ENCODE peak calls at places on chromosomes 1 and 21, in seven cellular contexts. F is esophagus squamous epithelium, D is suprapubic skin, K is mammary epithelial cell, L is BE2C, R is ovary, X is stomach. M is an unnamed sample.

GRCh38 chr1:180927348-180927747 is 14.7 kb downstream of the KIAA1614 start:
- DNase-seq in K (no peak), D (no peak), X (no peak), L (peak; percentile 73), R (no peak), F (no peak), M (no peak)

GRCh38 chr1:160127865-160128523 is 12.4 kb downstream of the ATP1A2 start:
- DNase-seq in X (no peak), L (no peak), R (no peak), K (no peak), F (no peak), D (no peak), M (no peak)

GRCh38 chr1:226568077-226568831 is 19.7 kb downstream of the STUM start:
- DNase-seq in K (no peak), F (no peak), D (peak; percentile 56), L (peak; percentile 30), R (no peak), X (no peak), M (no peak)

GRCh38 chr1:24872446-24872845 is 57.6 kb downstream of the RUNX3 start:
- DNase-seq in K (no peak), R (no peak), F (no peak), X (peak; percentile 24), L (no peak), D (peak; percentile 40), M (no peak)

GRCh38 chr1:225694151-225694603 is 41.3 kb upstream of the ENAH start:
- DNase-seq in F (no peak), L (peak; percentile 73), D (no peak), K (no peak), X (peak; percentile 78), R (no peak), M (no peak)

GRCh38 chr21:45542667-45543370 is 579 bp upstream of the SLC19A1 start:
- DNase-seq in X (peak; percentile 37), D (no peak), L (no peak), F (no peak), K (no peak), R (peak; percentile 42), M (no peak)

GRCh38 chr1:193054169-193054675 is 4.9 kb downstream of the UCHL5 start:
- DNase-seq in X (no peak), K (no peak), D (no peak), F (no peak), R (no peak), L (no peak), M (no peak)

GRCh38 chr1:8495928-8496401 is 178.1 kb downstream of the SLC45A1 start:
- DNase-seq in L (no peak), R (no peak), K (no peak), X (no peak), F (no peak), D (no peak), M (no peak)

GRCh38 chr1:15919316-15919715 is 56.6 kb downstream of the ZBTB17 start:
- DNase-seq in L (no peak), F (no peak), K (peak; percentile 91), R (no peak), X (no peak), D (no peak), M (peak; percentile 68)

GRCh38 chr21:29645666-29646553 is 293.9 kb downstream of the GRIK1 start:
- DNase-seq in F (no peak), R (no peak), L (no peak), K (no peak), X (no peak), D (no peak), M (no peak)

GRCh38 chr1:243396876-243397275 is 141.0 kb downstream of the SDCCAG8 start:
- DNase-seq in R (no peak), D (no peak), X (peak; percentile 45), L (no peak), F (no peak), K (no peak), M (no peak)

GRCh38 chr21:26366781-26367180 is 196.2 kb upstream of the APP start:
- DNase-seq in D (no peak), F (no peak), K (peak; percentile 51), X (no peak), L (no peak), R (no peak), M (no peak)

GRCh38 chr21:36320421-36321324 is 676 bp downstream of the MORC3 start:
- DNase-seq in R (peak; percentile 70), L (no peak), X (peak; percentile 64), F (peak; percentile 48), K (peak; percentile 88), D (peak; percentile 88), M (no peak)

GRCh38 chr1:190436615-190437014 is 41.0 kb downstream of the BRINP3 start:
- DNase-seq in X (no peak), L (peak; percentile 44), D (no peak), K (peak; percentile 1), F (no peak), R (no peak), M (no peak)

GRCh38 chr1:65948609-65949229 is 156.0 kb downstream of the PDE4B start:
- DNase-seq in D (no peak), K (no peak), R (no peak), F (no peak), X (no peak), L (no peak), M (no peak)

DNA sequence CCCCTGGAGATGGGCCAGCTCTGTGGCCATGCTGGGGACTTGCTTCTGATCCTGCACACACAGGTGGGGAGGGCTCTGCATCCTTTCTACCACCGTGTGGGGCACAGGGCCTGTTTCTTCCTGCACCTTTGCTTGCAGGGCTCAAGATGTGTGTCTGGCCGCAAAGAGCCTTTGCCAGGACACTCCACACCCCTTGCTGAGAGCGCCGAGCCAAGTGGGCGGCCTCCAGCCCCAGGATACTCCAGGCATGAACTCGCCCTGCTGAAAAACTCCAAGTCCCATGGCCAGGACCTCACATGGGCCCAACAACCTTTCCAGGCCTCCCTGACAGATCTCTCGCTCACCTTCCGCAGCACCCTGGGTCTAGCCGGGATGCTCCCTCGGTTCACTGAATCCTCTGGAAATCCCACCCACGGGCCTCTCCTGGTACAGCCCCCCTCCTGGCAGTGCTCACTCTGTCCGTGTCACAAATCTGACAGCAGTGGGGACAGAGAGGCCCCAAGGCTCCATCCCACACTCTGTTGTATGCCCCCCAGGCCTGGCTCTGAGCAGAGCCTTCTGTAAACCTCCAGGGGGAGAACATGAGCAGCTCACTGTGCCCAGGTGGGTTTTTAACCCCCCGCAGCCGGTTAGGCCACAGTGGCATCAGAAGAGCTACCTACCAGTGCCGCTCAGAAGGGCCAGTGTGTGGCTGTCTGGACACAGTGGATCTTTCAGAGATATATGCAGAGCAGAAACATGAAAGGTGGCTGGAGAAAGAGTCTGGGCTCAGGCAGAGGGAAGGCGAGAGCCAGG is 11.8 kb upstream of the GPR153 start:
- DNase-seq in D (no peak), X (no peak), L (no peak), K (no peak), R (no peak), F (no peak), M (no peak)
- H3K4me3 ChIP-seq in D (no peak overlapping the region), X (no peak overlapping the region), L (no peak overlapping the region), K (no peak overlapping the region), R (no peak overlapping the region), F (no peak overlapping the region), M (no peak overlapping the region)

DNA sequence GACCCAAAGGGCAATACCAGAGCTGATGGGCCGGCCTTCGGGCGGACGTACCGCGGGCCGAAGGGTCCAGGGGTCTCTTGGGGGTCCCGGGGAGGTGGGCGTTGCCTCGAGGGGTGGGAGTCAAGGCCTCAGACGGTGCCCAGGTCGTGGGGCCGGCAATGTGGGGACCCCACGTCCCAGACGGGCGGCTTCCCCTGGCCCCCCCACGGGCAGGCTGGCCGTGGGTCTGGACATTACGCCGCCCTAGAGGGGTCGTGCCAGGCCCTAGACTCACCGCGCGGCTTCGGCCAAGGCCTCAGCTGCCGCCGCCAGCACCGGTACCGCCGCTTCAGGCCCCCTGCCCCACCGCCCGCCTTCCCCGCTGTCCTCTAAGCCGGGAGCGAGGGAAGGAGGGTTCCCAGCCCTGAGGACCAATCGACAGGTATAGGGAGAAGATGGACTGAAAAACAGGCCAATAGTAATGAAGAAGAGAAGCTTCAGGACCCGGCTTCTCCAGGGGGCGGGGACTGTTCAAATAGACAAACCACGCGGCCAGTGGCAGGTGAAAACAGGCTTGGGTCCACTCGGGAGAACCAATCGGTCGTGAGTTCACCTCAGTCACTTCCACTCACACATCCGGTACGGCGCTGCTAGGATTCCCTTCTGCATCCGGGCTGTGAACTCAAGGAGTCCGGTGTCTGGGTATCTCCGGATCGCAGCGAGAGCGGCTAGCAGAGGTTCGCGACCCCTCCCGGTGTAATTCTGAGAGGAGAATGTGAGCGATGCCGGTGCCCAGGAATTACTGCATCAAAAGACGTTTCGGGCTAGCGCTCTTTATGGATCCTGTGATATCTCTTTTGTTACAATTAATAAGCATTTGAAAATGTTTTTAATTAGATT is at the start of gene MTOR:
- DNase-seq in L (peak; percentile 94), D (peak; percentile 99), K (peak; percentile 100), F (peak; percentile 96), R (peak; percentile 98), X (peak; percentile 99), M (peak; percentile 99)
- TF ChIP-seq CTCF in L (no peak), D (no peak), K (peak; percentile 34), F (peak; percentile 9), R (no peak), X (no peak), M (peak; percentile 17)

GRCh38 chr1:100287162-100287561 is 21.1 kb downstream of the RTCA start:
- DNase-seq in R (no peak), F (no peak), K (no peak), D (no peak), L (no peak), X (no peak), M (no peak)
- H3K36me3 ChIP-seq in R (no peaks in the 10 kb centered on the region), F (peaks cover 15% of the 10 kb centered on the region), K (peaks cover 52% of the 10 kb centered on the region), D (peaks cover 96% of the 10 kb centered on the region), L (peaks cover 51% of the 10 kb centered on the region), X (peaks cover 96% of the 10 kb centered on the region), M (no peaks in the 10 kb centered on the region)

DNA sequence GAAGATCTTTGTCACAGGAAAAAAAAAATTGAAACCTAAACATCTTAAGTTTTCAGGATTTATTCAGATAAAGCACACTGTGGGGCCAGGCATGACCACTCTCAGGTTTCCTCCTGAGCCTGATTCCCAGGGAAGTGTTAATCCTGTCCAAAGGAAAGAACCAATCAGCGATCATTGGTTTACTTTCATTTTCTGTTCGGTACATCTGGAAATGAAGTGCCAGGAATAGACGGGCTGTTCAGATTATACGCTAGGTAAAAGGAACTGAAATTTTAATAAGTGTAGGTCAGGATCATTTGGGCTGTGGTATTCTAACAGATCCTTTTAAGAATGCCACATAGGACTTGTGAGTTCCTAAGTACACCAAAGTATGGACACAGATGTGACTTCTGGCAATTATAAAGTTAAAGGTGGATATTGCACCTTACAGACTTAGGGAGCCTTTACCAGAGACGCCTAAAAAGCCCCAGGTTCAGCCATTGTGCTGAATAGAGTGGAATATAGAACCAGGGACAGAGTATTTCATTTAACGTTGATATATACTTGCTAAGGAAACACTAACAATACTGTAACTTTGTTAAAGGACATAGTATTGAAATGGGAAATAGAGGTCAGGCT is 9.3 kb upstream of the CACYBP start:
- DNase-seq in K (no peak), X (no peak), R (no peak), F (no peak), L (no peak), D (no peak), M (no peak)
- H3K4me3 ChIP-seq in K (peak overlapping the region; percentile 53), X (peak overlapping the region; percentile 28), R (peak overlapping the region; percentile 47), F (peak overlapping the region; percentile 11), L (peak overlapping the region; percentile 52), D (peak overlapping the region; percentile 50), M (peak overlapping the region; percentile 0)

GRCh38 chr1:172778461-172779455 is 119.9 kb downstream of the FASLG start:
- DNase-seq in R (no peak), X (no peak), K (no peak), F (no peak), L (no peak), D (no peak), M (no peak)
- TF ChIP-seq CTCF in R (no peak), X (no peak), K (peak; percentile 22), F (no peak), L (peak; percentile 48), D (no peak), M (no peak)

GRCh38 chr1:1567152-1567830 is 7.4 kb downstream of the SSU72 start:
- DNase-seq in D (no peak), X (no peak), L (no peak), F (no peak), R (no peak), K (no peak), M (no peak)
- H3K36me3 ChIP-seq in D (peaks cover 37% of the 10 kb centered on the region), X (peaks cover 82% of the 10 kb centered on the region), L (peaks cover 72% of the 10 kb centered on the region), F (peaks cover 36% of the 10 kb centered on the region), R (no peaks in the 10 kb centered on the region), K (peaks cover 25% of the 10 kb centered on the region), M (no peaks in the 10 kb centered on the region)

M was measured in kidney epithelial cell.